ENCODE peak calls at places on chromosomes 1 and 21, in five cellular contexts. N is PC-9, B is pancreas, I is hepatocyte, Y is endodermal cell. O is an unnamed sample. For H3K27me3 and H3K36me3, the result is how much of the 10 kb centered on the place peaks cover.

GRCh38 chr1:236947794-236948193 is 56.4 kb downstream of the MT1HL1 start:
- DNase-seq in B (no peak), Y (peak), N (no peak), I (no peak), O (no peak)

GRCh38 chr1:41735587-41736290 is 183.0 kb downstream of the HIVEP3 start:
- DNase-seq in Y (no peak), I (peak), N (no peak), B (no peak), O (no peak)

GRCh38 chr1:207890136-207890738 is 20.7 kb downstream of the CD34 start:
- DNase-seq in I (no peak), Y (no peak), N (peak), B (no peak), O (peak)

GRCh38 chr1:19405195-19405760 is 80.1 kb downstream of the CAPZB start:
- DNase-seq in B (no peak), I (no peak), N (no peak), Y (no peak), O (no peak)

GRCh38 chr1:36222481-36223372 is 1.5 kb upstream of the THRAP3 start:
- DNase-seq in Y (no peak), N (no peak), I (no peak), B (no peak), O (no peak)

GRCh38 chr1:4309676-4310320 is 344.6 kb upstream of the AJAP1 start:
- DNase-seq in Y (peak), N (no peak), I (no peak), B (no peak), O (no peak)

GRCh38 chr1:211648336-211648735 is 27.1 kb downstream of the NEK2 start:
- DNase-seq in Y (no peak), B (no peak), I (peak), N (peak), O (no peak)

GRCh38 chr1:167225920-167226319 is 5.2 kb downstream of the POU2F1 start:
- DNase-seq in B (no peak), N (no peak), I (no peak), Y (no peak), O (no peak)

GRCh38 chr1:203479646-203480045 is 4.0 kb downstream of the PRELP start:
- DNase-seq in B (no peak), N (no peak), I (no peak), Y (no peak), O (peak)
- H3K4me3 ChIP-seq in B (no peak), N (no peak), I (no peak), Y (no peak), O (peak)

GRCh38 chr21:42680429-42680828 is 27.0 kb downstream of the PDE9A start:
- DNase-seq in Y (no peak), I (no peak), N (no peak), B (no peak), O (no peak)

GRCh38 chr21:42681296-42682206 is 28.1 kb downstream of the PDE9A start:
- DNase-seq in N (no peak), I (no peak), Y (no peak), B (no peak), O (no peak)

GRCh38 chr21:42678618-42679295 is 25.3 kb downstream of the PDE9A start:
- DNase-seq in N (no peak), Y (no peak), I (no peak), B (no peak), O (no peak)

GRCh38 chr21:42679319-42679981 is 26.0 kb downstream of the PDE9A start:
- DNase-seq in N (no peak), B (no peak), I (no peak), Y (peak), O (no peak)

GRCh38 chr21:42679982-42680330 is 26.5 kb downstream of the PDE9A start:
- DNase-seq in B (peak), N (no peak), Y (no peak), I (no peak), O (no peak)
- H3K27me3 ChIP-seq in B (under half), N (under half), Y (under half), I (under half), O (half or more)

GRCh38 chr1:32937061-32937460 is 27.5 kb downstream of the RNF19B start:
- DNase-seq in B (no peak), I (no peak), Y (no peak), N (no peak), O (no peak)
- H3K36me3 ChIP-seq in B (under half), I (under half), Y (half or more), N (under half), O (under half)

DNA sequence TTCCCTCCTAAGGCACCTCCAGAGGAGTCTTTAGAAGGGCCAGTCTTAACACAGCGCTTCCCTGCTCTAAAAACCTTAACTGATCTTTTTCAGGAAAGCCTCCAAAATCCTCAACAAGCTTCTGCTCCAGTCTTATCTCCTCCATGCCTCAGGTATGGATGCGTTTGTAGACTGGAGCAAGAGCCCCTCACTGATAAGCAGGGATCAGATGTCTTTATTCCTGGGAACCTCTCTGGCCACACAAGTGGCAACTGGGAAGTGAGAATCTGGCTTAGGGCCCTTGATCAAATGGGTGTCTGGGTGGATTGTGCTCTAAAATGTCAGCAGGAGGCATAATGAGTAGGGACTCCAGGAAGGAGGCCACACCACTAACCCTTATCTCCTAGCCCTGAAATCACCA is 1.4 kb downstream of the ZBTB8A start:
- DNase-seq in I (no peak), B (no peak), Y (peak), N (no peak), O (no peak)
- H3K4me3 ChIP-seq in I (peak), B (no peak), Y (peak), N (no peak), O (peak)